ENCODE peak calls at places on chromosomes 2 and 18, in six cellular contexts. I, D, F, J, A and X are unnamed samples.

GRCh38 chr2:189142893-189143759 is 36.4 kb downstream of the COL5A2 start:
- DNase-seq in F (peak), D (peak), I (peak), J (peak), A (peak), X (peak)

GRCh38 chr2:165293439-165294420 is 54.5 kb downstream of the SCN2A start:
- DNase-seq in A (peak), D (peak), J (peak), I (peak), F (peak), X (peak)

GRCh38 chr18:4374564-4374963 is 80.5 kb downstream of the DLGAP1 start:
- DNase-seq in J (no peak), F (no peak), D (no peak), A (no peak), I (no peak), X (no peak)

GRCh38 chr18:3456686-3457069 is 6.7 kb downstream of the TGIF1 start:
- DNase-seq in F (no peak), J (no peak), D (no peak), A (no peak), I (peak), X (no peak)

GRCh38 chr2:228410051-228410450 is 228.6 kb upstream of the SPHKAP start:
- DNase-seq in J (no peak), D (no peak), I (no peak), A (no peak), F (no peak), X (no peak)

GRCh38 chr2:29663266-29663665 is 258.1 kb downstream of the ALK start:
- DNase-seq in D (peak), J (no peak), I (no peak), A (no peak), F (no peak), X (no peak)

GRCh38 chr2:27956895-27957294 is 66.4 kb downstream of the BABAM2 start:
- DNase-seq in J (no peak), I (peak), D (peak), A (peak), F (no peak), X (no peak)

GRCh38 chr18:25873833-25874232 is 216.6 kb downstream of the SS18 start:
- DNase-seq in A (peak), F (no peak), D (peak), J (no peak), I (no peak), X (no peak)

GRCh38 chr18:29145993-29146539 is 969.1 kb upstream of the CDH2 start:
- DNase-seq in D (no peak), I (no peak), J (no peak), F (no peak), A (no peak), X (no peak)

GRCh38 chr18:48314694-48315093 is 94.5 kb downstream of the ZBTB7C start:
- DNase-seq in J (no peak), F (peak), D (no peak), I (no peak), A (no peak), X (peak)

GRCh38 chr2:28390857-28391563 is 1.6 kb upstream of the FOSL2 start:
- DNase-seq in D (no peak), J (no peak), F (no peak), I (peak), A (peak), X (peak)

GRCh38 chr2:174690026-174690425 is 74.2 kb downstream of the CHRNA1 start:
- DNase-seq in F (no peak), I (no peak), A (peak), J (no peak), D (no peak), X (no peak)

GRCh38 chr2:46650556-46651001 is 171.2 kb downstream of the TMEM247 start:
- DNase-seq in J (peak), A (peak), F (peak), D (peak), I (peak), X (peak)

GRCh38 chr2:233387667-233388528 is 33.6 kb downstream of the DGKD start:
- DNase-seq in I (peak), D (peak), J (no peak), A (no peak), F (no peak), X (no peak)

GRCh38 chr2:31972059-31972458 is 38.7 kb downstream of the MEMO1 start:
- DNase-seq in F (no peak), D (no peak), J (no peak), I (no peak), A (no peak), X (no peak)

GRCh38 chr2:49255325-49256023 is 101.2 kb upstream of the FSHR start:
- DNase-seq in D (no peak), F (no peak), I (no peak), J (no peak), A (no peak), X (no peak)

GRCh38 chr2:21253311-21254027 is 129.7 kb downstream of the TDRD15 start:
- DNase-seq in F (no peak), I (no peak), A (no peak), D (no peak), J (no peak), X (no peak)

GRCh38 chr2:183063083-183063482 is 15.5 kb upstream of the DUSP19 start:
- DNase-seq in A (no peak), J (no peak), I (peak), D (peak), F (no peak), X (no peak)

GRCh38 chr2:8636691-8637636 is 44.9 kb upstream of the ID2 start:
- DNase-seq in I (peak), D (peak), A (no peak), J (peak), F (peak), X (no peak)

GRCh38 chr18:51151568-51152511 is 45.6 kb downstream of the MEX3C start:
- DNase-seq in I (no peak), A (peak), J (no peak), D (no peak), F (no peak), X (peak)

GRCh38 chr2:198659471-198659870 is 798.3 kb downstream of the SATB2 start:
- DNase-seq in J (no peak), A (no peak), F (no peak), D (no peak), I (no peak), X (no peak)

GRCh38 chr2:19911799-19912509 is 10.2 kb upstream of the TTC32 start:
- DNase-seq in J (no peak), F (no peak), I (peak), D (peak), A (peak), X (no peak)

GRCh38 chr2:38661306-38661705 is 4.6 kb upstream of the GALM start:
- DNase-seq in J (no peak), F (no peak), A (no peak), I (peak), D (peak), X (no peak)

GRCh38 chr2:38666578-38666926 is 638 bp downstream of the GALM start:
- DNase-seq in F (no peak), D (peak), I (peak), J (no peak), A (no peak), X (no peak)

GRCh38 chr2:38668787-38669479 is 3.0 kb downstream of the GALM start:
- DNase-seq in I (no peak), J (no peak), F (no peak), A (no peak), D (no peak), X (no peak)

GRCh38 chr2:38668092-38668491 is 2.2 kb downstream of the GALM start:
- DNase-seq in J (no peak), D (no peak), I (no peak), F (no peak), A (no peak), X (no peak)

GRCh38 chr2:38665854-38666577 is at the start of gene GALM:
- DNase-seq in D (peak), I (peak), J (peak), F (peak), A (peak), X (peak)
- H3K27ac ChIP-seq in D (peak), I (peak), J (peak), F (peak), A (peak), X (no peak)

GRCh38 chr2:200007291-200007690 is 51.9 kb downstream of the MAIP1 start:
- DNase-seq in A (no peak), F (no peak), D (no peak), I (no peak), J (no peak), X (no peak)
- H2AFZ ChIP-seq in A (no peak), F (no peak), D (no peak), I (no peak), J (no peak), X (no peak)

GRCh38 chr2:42810126-42810970 is 18.0 kb upstream of the HAAO start:
- DNase-seq in F (peak), J (peak), A (peak), I (peak), D (peak), X (peak)
- H3K18ac ChIP-seq in F (peak), J (peak), A (peak), I (peak), D (peak), X (peak)

DNA sequence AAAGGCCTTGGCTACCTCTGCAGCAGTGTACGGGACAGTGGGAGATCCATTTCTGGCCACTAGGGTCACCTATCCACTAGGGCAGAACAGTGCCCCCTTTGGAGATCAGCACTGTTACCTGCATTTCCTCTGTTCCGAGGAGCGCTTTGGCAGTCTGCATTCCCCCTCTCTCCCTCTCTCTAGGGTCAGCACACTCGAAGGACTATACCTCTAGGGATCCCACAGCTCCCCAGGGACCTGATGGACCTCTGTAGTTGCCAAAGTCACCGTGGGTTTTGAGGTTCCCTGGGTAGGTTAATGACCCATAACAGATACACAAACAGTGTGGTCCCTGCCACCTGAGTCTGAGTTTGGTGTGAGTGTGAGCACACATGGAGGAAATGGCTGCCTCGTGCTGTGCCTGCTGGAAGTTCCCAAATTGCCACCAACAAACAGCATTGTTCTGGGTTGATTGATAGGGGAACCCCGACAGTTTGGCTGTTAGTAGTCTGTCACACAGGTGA is 99.8 kb upstream of the VWC2L start:
- DNase-seq in J (peak), D (no peak), F (no peak), I (no peak), A (no peak), X (peak)
- H3K27ac ChIP-seq in J (no peak), D (no peak), F (no peak), I (no peak), A (no peak), X (no peak)

GRCh38 chr2:231318954-231319353 is 76.6 kb upstream of the B3GNT7 start:
- DNase-seq in J (no peak), D (no peak), F (no peak), I (no peak), A (no peak), X (no peak)

GRCh38 chr2:231317579-231317978 is 77.9 kb upstream of the B3GNT7 start:
- DNase-seq in D (no peak), A (no peak), J (no peak), I (no peak), F (no peak), X (no peak)

GRCh38 chr2:231312066-231312465 is 83.4 kb upstream of the B3GNT7 start:
- DNase-seq in A (no peak), J (no peak), F (no peak), I (no peak), D (no peak), X (no peak)

GRCh38 chr2:231318436-231318835 is 77.1 kb upstream of the B3GNT7 start:
- DNase-seq in D (no peak), A (no peak), I (no peak), J (no peak), F (no peak), X (no peak)

DNA sequence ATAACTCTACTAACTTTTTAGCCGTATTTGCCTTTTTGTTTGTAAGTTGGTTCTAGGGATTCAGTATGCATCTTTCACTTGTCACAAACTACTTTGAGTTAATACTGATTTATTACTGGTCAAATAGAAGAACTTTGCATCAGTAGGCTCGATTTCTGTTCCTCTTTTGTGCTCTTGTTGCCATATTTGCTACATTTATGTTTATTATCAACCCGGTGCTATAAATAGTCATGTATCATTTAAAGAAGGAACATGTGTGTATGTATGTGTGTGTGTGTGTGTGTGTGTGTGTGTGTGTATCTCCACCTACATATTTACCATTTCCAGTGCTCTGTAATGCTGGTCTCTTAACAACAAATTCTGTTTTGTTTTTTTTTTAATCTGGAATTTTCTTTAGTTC is 79.6 kb upstream of the B3GNT7 start:
- DNase-seq in F (no peak), D (no peak), J (no peak), I (no peak), A (no peak), X (no peak)
- H2AFZ ChIP-seq in F (no peak), D (no peak), J (no peak), I (no peak), A (no peak), X (no peak)

GRCh38 chr2:98822301-98823164 is 91.6 kb upstream of the MGAT4A start:
- DNase-seq in A (no peak), D (no peak), I (no peak), F (peak), J (no peak), X (peak)
- H3K18ac ChIP-seq in A (peak), D (no peak), I (no peak), F (peak), J (peak), X (no peak)

DNA sequence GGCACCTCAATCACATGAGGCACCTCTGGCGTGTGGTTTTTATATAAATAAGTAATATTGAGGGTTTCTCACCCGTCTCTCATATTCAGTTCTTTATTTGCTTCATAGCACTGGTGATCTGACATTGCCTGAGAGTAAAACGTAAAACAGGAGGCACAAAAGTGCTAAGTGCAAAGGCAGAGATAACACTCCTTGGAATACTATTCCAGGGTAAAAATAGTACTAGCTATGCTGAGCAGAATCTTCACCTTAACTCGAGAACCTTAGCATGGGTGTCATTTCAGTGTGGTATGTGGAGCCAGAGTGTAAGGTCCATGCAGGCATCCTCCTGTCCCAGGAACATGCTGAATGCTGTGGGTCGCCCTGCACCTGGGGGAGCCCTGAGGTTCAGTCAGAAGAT is 26.9 kb downstream of the ZCCHC2 start:
- DNase-seq in F (no peak), J (no peak), D (no peak), A (no peak), I (no peak), X (no peak)
- H3K27ac ChIP-seq in F (no peak), J (no peak), D (no peak), A (no peak), I (no peak), X (no peak)

DNA sequence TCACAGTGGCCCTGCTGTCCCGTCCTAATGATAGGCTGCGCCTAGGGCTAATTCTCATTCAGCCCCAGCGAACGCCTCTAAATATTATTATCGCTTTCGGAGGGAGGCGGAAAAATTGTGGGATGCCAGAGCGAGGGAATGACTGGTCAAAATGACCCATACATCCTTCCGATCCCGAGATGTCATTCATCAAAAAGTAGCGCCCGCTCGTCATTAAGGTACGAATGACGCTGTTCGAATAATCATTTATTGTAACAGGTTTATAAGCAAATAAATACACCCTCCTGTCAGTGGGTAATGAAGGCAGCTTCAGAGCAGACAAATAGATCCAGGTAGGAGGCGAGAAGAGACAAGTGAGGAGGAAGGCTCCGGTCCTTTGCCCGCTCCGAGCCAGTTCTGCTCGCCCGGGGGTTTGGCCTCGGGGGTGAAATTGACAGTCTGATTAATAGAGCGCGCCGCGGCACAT is at the start of gene EVX2:
- DNase-seq in D (no peak), I (no peak), J (no peak), A (no peak), F (no peak), X (peak)
- H2AFZ ChIP-seq in D (peak), I (no peak), J (no peak), A (peak), F (peak), X (no peak)

GRCh38 chr18:57586243-57587049 is at the start of gene FECH:
- DNase-seq in F (peak), A (peak), D (peak), I (peak), J (no peak), X (peak)
- H3K18ac ChIP-seq in F (peak), A (peak), D (peak), I (peak), J (peak), X (peak)